ENCODE peak calls at places on chromosomes 1 and 21, in six cellular contexts. One of them, this sample, is unnamed.

GRCh38 chr21:18220498-18220897 is 24.1 kb upstream of the CHODL start:
- DNase-seq in GM12892: no peak
- DNase-seq in stimulated activated CD4-positive, alpha-beta T cell treated with anti-CD3 and anti-CD28 coated beads, TNF-alpha, amount 100 ng/mL, for 24 hours: no peak
- DNase-seq in dermis microvascular lymphatic vessel endothelial cell: no peak
- DNase-seq in effector CD4-positive, alpha-beta T cell: no peak
- DNase-seq in T-helper 1 cell: no peak
- DNase-seq in this sample: no peak

GRCh38 chr1:206687251-206687914 is 2.7 kb downstream of the MAPKAPK2 start:
- DNase-seq in GM12892: no peak
- DNase-seq in stimulated activated CD4-positive, alpha-beta T cell treated with anti-CD3 and anti-CD28 coated beads, TNF-alpha, amount 100 ng/mL, for 24 hours: no peak
- DNase-seq in dermis microvascular lymphatic vessel endothelial cell: no peak
- DNase-seq in effector CD4-positive, alpha-beta T cell: no peak
- DNase-seq in T-helper 1 cell: no peak
- DNase-seq in this sample: no peak

GRCh38 chr1:206041640-206042039 is 11.3 kb upstream of the RHEX start:
- DNase-seq in GM12892: no peak
- DNase-seq in stimulated activated CD4-positive, alpha-beta T cell treated with anti-CD3 and anti-CD28 coated beads, TNF-alpha, amount 100 ng/mL, for 24 hours: no peak
- DNase-seq in dermis microvascular lymphatic vessel endothelial cell: no peak
- DNase-seq in effector CD4-positive, alpha-beta T cell: no peak
- DNase-seq in T-helper 1 cell: no peak
- DNase-seq in this sample: no peak

GRCh38 chr1:173444757-173445156 is 32.4 kb upstream of the PRDX6 start:
- DNase-seq in GM12892: no peak
- DNase-seq in stimulated activated CD4-positive, alpha-beta T cell treated with anti-CD3 and anti-CD28 coated beads, TNF-alpha, amount 100 ng/mL, for 24 hours: no peak
- DNase-seq in dermis microvascular lymphatic vessel endothelial cell: no peak
- DNase-seq in effector CD4-positive, alpha-beta T cell: no peak
- DNase-seq in T-helper 1 cell: no peak
- DNase-seq in this sample: no peak

GRCh38 chr1:162466797-162467196 is 30.8 kb upstream of the UHMK1 start:
- DNase-seq in GM12892: no peak
- DNase-seq in stimulated activated CD4-positive, alpha-beta T cell treated with anti-CD3 and anti-CD28 coated beads, TNF-alpha, amount 100 ng/mL, for 24 hours: no peak
- DNase-seq in dermis microvascular lymphatic vessel endothelial cell: no peak
- DNase-seq in effector CD4-positive, alpha-beta T cell: no peak
- DNase-seq in T-helper 1 cell: no peak
- DNase-seq in this sample: no peak

GRCh38 chr1:85992756-85993155 is 163.8 kb downstream of the COL24A1 start:
- DNase-seq in GM12892: no peak
- DNase-seq in stimulated activated CD4-positive, alpha-beta T cell treated with anti-CD3 and anti-CD28 coated beads, TNF-alpha, amount 100 ng/mL, for 24 hours: no peak
- DNase-seq in dermis microvascular lymphatic vessel endothelial cell: peak; percentile 26
- DNase-seq in effector CD4-positive, alpha-beta T cell: no peak
- DNase-seq in T-helper 1 cell: no peak
- DNase-seq in this sample: no peak

GRCh38 chr21:20882462-20883415 is 115.5 kb upstream of the NCAM2 start:
- DNase-seq in GM12892: no peak
- DNase-seq in stimulated activated CD4-positive, alpha-beta T cell treated with anti-CD3 and anti-CD28 coated beads, TNF-alpha, amount 100 ng/mL, for 24 hours: no peak
- DNase-seq in dermis microvascular lymphatic vessel endothelial cell: peak; percentile 2
- DNase-seq in effector CD4-positive, alpha-beta T cell: no peak
- DNase-seq in T-helper 1 cell: no peak
- DNase-seq in this sample: no peak

GRCh38 chr1:56200921-56201320 is 378.4 kb downstream of the PLPP3 start:
- DNase-seq in GM12892: no peak
- DNase-seq in stimulated activated CD4-positive, alpha-beta T cell treated with anti-CD3 and anti-CD28 coated beads, TNF-alpha, amount 100 ng/mL, for 24 hours: no peak
- DNase-seq in dermis microvascular lymphatic vessel endothelial cell: no peak
- DNase-seq in effector CD4-positive, alpha-beta T cell: no peak
- DNase-seq in T-helper 1 cell: no peak
- DNase-seq in this sample: no peak

GRCh38 chr1:24925082-24925779 is 4.8 kb downstream of the RUNX3 start:
- DNase-seq in GM12892: no peak
- DNase-seq in stimulated activated CD4-positive, alpha-beta T cell treated with anti-CD3 and anti-CD28 coated beads, TNF-alpha, amount 100 ng/mL, for 24 hours: peak; percentile 83
- DNase-seq in dermis microvascular lymphatic vessel endothelial cell: no peak
- DNase-seq in effector CD4-positive, alpha-beta T cell: peak; percentile 84
- DNase-seq in T-helper 1 cell: peak; percentile 88
- DNase-seq in this sample: peak; percentile 79

GRCh38 chr1:196105901-196106300 is 502.3 kb downstream of the KCNT2 start:
- DNase-seq in GM12892: no peak
- DNase-seq in stimulated activated CD4-positive, alpha-beta T cell treated with anti-CD3 and anti-CD28 coated beads, TNF-alpha, amount 100 ng/mL, for 24 hours: no peak
- DNase-seq in dermis microvascular lymphatic vessel endothelial cell: no peak
- DNase-seq in effector CD4-positive, alpha-beta T cell: no peak
- DNase-seq in T-helper 1 cell: no peak
- DNase-seq in this sample: no peak

GRCh38 chr1:47871799-47872353 is 125.3 kb downstream of the TRABD2B start:
- DNase-seq in GM12892: no peak
- DNase-seq in stimulated activated CD4-positive, alpha-beta T cell treated with anti-CD3 and anti-CD28 coated beads, TNF-alpha, amount 100 ng/mL, for 24 hours: no peak
- DNase-seq in dermis microvascular lymphatic vessel endothelial cell: peak; percentile 32
- DNase-seq in effector CD4-positive, alpha-beta T cell: no peak
- DNase-seq in T-helper 1 cell: no peak
- DNase-seq in this sample: no peak

GRCh38 chr1:30649321-30649991 is 73.9 kb downstream of the MATN1 start:
- DNase-seq in GM12892: no peak
- DNase-seq in stimulated activated CD4-positive, alpha-beta T cell treated with anti-CD3 and anti-CD28 coated beads, TNF-alpha, amount 100 ng/mL, for 24 hours: no peak
- DNase-seq in dermis microvascular lymphatic vessel endothelial cell: no peak
- DNase-seq in effector CD4-positive, alpha-beta T cell: no peak
- DNase-seq in T-helper 1 cell: no peak
- DNase-seq in this sample: no peak

GRCh38 chr1:93358293-93358692 is 12.6 kb downstream of the DR1 start:
- DNase-seq in GM12892: no peak
- DNase-seq in stimulated activated CD4-positive, alpha-beta T cell treated with anti-CD3 and anti-CD28 coated beads, TNF-alpha, amount 100 ng/mL, for 24 hours: no peak
- DNase-seq in dermis microvascular lymphatic vessel endothelial cell: no peak
- DNase-seq in effector CD4-positive, alpha-beta T cell: no peak
- DNase-seq in T-helper 1 cell: no peak
- DNase-seq in this sample: no peak

GRCh38 chr1:38741341-38741740 is 118.2 kb downstream of the RRAGC start:
- DNase-seq in GM12892: no peak
- DNase-seq in stimulated activated CD4-positive, alpha-beta T cell treated with anti-CD3 and anti-CD28 coated beads, TNF-alpha, amount 100 ng/mL, for 24 hours: no peak
- DNase-seq in dermis microvascular lymphatic vessel endothelial cell: no peak
- DNase-seq in effector CD4-positive, alpha-beta T cell: no peak
- DNase-seq in T-helper 1 cell: no peak
- DNase-seq in this sample: no peak